ENCODE peak calls at places on chromosomes 7 and 10, in nine cellular contexts. G is NCI-H1105 treated with DMSO at 0.1 percent for 48 hours, B is cardiac fibroblast, V is kidney epithelial cell, S is NCI-H187, E is LoVo, D is AG04449, R is RCC 7860, F is GM04503. C is an unnamed sample.

GRCh38 chr10:110870823-110871235 is 899 bp upstream of the PDCD4 start:
- DNase-seq in B (peak), G (no peak), S (no peak), V (no peak), F (no peak), E (no peak), D (no peak), R (no peak), C (peak)

GRCh38 chr10:34780818-34781380 is 34.2 kb downstream of the PARD3 start:
- DNase-seq in F (no peak), S (no peak), B (peak), E (no peak), V (no peak), D (no peak), G (no peak), R (peak), C (peak)

GRCh38 chr7:157292258-157292657 is 44.5 kb upstream of the DNAJB6 start:
- DNase-seq in S (no peak), F (no peak), R (no peak), D (no peak), B (no peak), V (no peak), G (no peak), E (no peak), C (no peak)

GRCh38 chr10:49118450-49118849 is 3.1 kb upstream of the VSTM4 start:
- DNase-seq in G (no peak), S (no peak), E (no peak), B (no peak), F (no peak), V (no peak), D (no peak), R (no peak), C (no peak)

GRCh38 chr7:133699390-133699789 is 427.8 kb upstream of the LRGUK start:
- DNase-seq in V (no peak), F (no peak), B (peak), S (no peak), G (no peak), D (no peak), E (no peak), R (no peak), C (no peak)

GRCh38 chr10:45809829-45810228 is 37.5 kb downstream of the AGAP4 start:
- DNase-seq in R (peak), F (no peak), D (no peak), E (no peak), G (no peak), V (no peak), B (peak), S (no peak), C (peak)

GRCh38 chr10:95276367-95277200 is 14.2 kb downstream of the PDLIM1 start:
- DNase-seq in S (no peak), R (peak), B (peak), G (no peak), E (no peak), D (no peak), V (no peak), F (no peak), C (no peak)

GRCh38 chr7:54581511-54581910 is 39.3 kb downstream of the VSTM2A start:
- DNase-seq in B (no peak), R (no peak), V (no peak), G (no peak), D (no peak), F (no peak), S (no peak), E (no peak), C (peak)

GRCh38 chr10:71854031-71854430 is 3.0 kb upstream of the PSAP start:
- DNase-seq in S (no peak), V (no peak), E (no peak), B (peak), D (no peak), G (no peak), R (no peak), F (no peak), C (peak)

GRCh38 chr10:61588770-61589211 is 73.9 kb upstream of the CABCOCO1 start:
- DNase-seq in D (no peak), G (no peak), R (no peak), E (no peak), S (no peak), F (no peak), V (no peak), B (no peak), C (peak)

GRCh38 chr7:106893591-106893990 is 28.5 kb downstream of the PIK3CG start:
- DNase-seq in S (no peak), G (no peak), F (no peak), B (no peak), R (no peak), D (no peak), V (no peak), E (no peak), C (no peak)

GRCh38 chr10:113753020-113753692 is 1.7 kb downstream of the PLEKHS1 start:
- DNase-seq in B (no peak), R (no peak), F (no peak), V (no peak), S (no peak), G (peak), E (peak), D (no peak), C (peak)

GRCh38 chr7:36278767-36279171 is 110.9 kb upstream of the ANLN start:
- DNase-seq in R (peak), S (peak), G (peak), D (peak), F (no peak), V (peak), E (no peak), B (peak), C (peak)

GRCh38 chr7:133139350-133139749 is 57.5 kb upstream of the CHCHD3 start:
- DNase-seq in E (no peak), F (no peak), D (no peak), S (no peak), G (no peak), B (peak), R (no peak), V (peak), C (peak)

GRCh38 chr7:112079671-112080070 is 126.5 kb downstream of the DOCK4 start:
- DNase-seq in E (no peak), G (no peak), F (no peak), D (no peak), V (no peak), S (no peak), R (no peak), B (peak), C (peak)

GRCh38 chr7:12594122-12594897 is 23.8 kb downstream of the SCIN start:
- DNase-seq in B (no peak), V (no peak), E (no peak), R (no peak), D (no peak), S (no peak), G (no peak), F (no peak), C (no peak)

GRCh38 chr10:13891542-13892431 is 305.0 kb downstream of the PRPF18 start:
- DNase-seq in E (no peak), D (no peak), S (no peak), F (no peak), G (peak), B (peak), V (no peak), R (no peak), C (no peak)

GRCh38 chr7:116218051-116218645 is 7.8 kb downstream of the TES start:
- DNase-seq in F (peak), R (peak), E (peak), G (peak), V (no peak), D (no peak), B (peak), S (no peak), C (peak)

GRCh38 chr7:91164531-91164930 is 99.7 kb upstream of the FZD1 start:
- DNase-seq in E (no peak), S (no peak), V (no peak), D (no peak), B (no peak), G (no peak), R (no peak), F (no peak), C (no peak)

GRCh38 chr10:130495891-130496642 is 359.9 kb downstream of the GLRX3 start:
- DNase-seq in F (no peak), S (no peak), D (no peak), R (no peak), V (no peak), B (no peak), E (no peak), G (no peak), C (no peak)

GRCh38 chr10:80927419-80928078 is 389.8 kb downstream of the SH2D4B start:
- DNase-seq in B (no peak), R (no peak), E (no peak), S (no peak), F (no peak), D (no peak), V (no peak), G (no peak), C (no peak)

GRCh38 chr10:15214237-15214636 is 45.7 kb upstream of the NMT2 start:
- DNase-seq in S (no peak), D (no peak), E (no peak), G (no peak), V (no peak), F (no peak), R (no peak), B (no peak), C (no peak)

GRCh38 chr10:73159038-73159648 is 8.7 kb downstream of the ECD start:
- DNase-seq in R (peak), F (no peak), D (no peak), G (peak), E (peak), S (no peak), B (peak), V (no peak), C (peak)

GRCh38 chr10:110648743-110649651 is 4.9 kb downstream of the RBM20 start:
- DNase-seq in R (no peak), B (no peak), V (no peak), F (no peak), S (no peak), D (no peak), E (no peak), G (no peak), C (peak)

GRCh38 chr10:49539320-49539885 is 482 bp upstream of the ERCC6 start:
- DNase-seq in V (no peak), G (peak), S (peak), E (peak), R (no peak), D (no peak), F (no peak), B (peak), C (peak)

GRCh38 chr7:41149576-41149975 is 553.3 kb downstream of the INHBA start:
- DNase-seq in S (no peak), F (no peak), G (no peak), R (no peak), V (no peak), B (no peak), D (no peak), E (no peak), C (no peak)

GRCh38 chr7:30974605-30975256 is 11.0 kb downstream of the GHRHR start:
- DNase-seq in B (peak), V (peak), E (peak), R (peak), G (no peak), F (no peak), S (peak), D (no peak), C (peak)

GRCh38 chr7:129279757-129280156 is 54.9 kb downstream of the AHCYL2 start:
- DNase-seq in B (no peak), S (no peak), R (peak), D (no peak), G (no peak), V (no peak), E (no peak), F (no peak), C (no peak)

GRCh38 chr7:76187246-76187645 is 14.4 kb upstream of the SRRM3 start:
- DNase-seq in D (no peak), B (no peak), S (no peak), E (no peak), F (no peak), R (no peak), G (no peak), V (no peak), C (no peak)

GRCh38 chr7:156432018-156432417 is 208.6 kb upstream of the RNF32 start:
- DNase-seq in D (no peak), V (no peak), B (no peak), S (no peak), G (no peak), E (no peak), R (no peak), F (no peak), C (no peak)

GRCh38 chr10:103842605-103843004 is 12.8 kb downstream of the SH3PXD2A start:
- DNase-seq in F (no peak), S (no peak), V (no peak), B (no peak), D (no peak), R (no peak), G (no peak), E (no peak), C (no peak)

C was measured in foreskin fibroblast.